ENCODE peak calls at places on chromosomes 13 and 19, in four cellular contexts. T, O, H and X are unnamed samples. For H3K9me3, the result is how much of the 10 kb centered on the place peaks cover.

GRCh38 chr13:106357198-106357597 is 178.3 kb downstream of the EFNB2 start:
- DNase-seq in O (no peak), T (no peak), H (no peak), X (no peak)

GRCh38 chr13:44148159-44148929 is 225.3 kb upstream of the SERP2 start:
- DNase-seq in O (no peak), H (no peak), T (no peak), X (no peak)

GRCh38 chr19:8074501-8074900 is 21.9 kb downstream of the CCL25 start:
- DNase-seq in T (no peak), O (no peak), H (no peak), X (no peak)

GRCh38 chr19:45994456-45994988 is 745 bp upstream of the CCDC61 start:
- DNase-seq in H (no peak), T (no peak), O (no peak), X (no peak)

GRCh38 chr13:31733066-31733465 is 6.3 kb upstream of the RXFP2 start:
- DNase-seq in O (no peak), H (no peak), T (no peak), X (no peak)

GRCh38 chr13:79328510-79328909 is 77.5 kb downstream of the RBM26 start:
- DNase-seq in O (no peak), H (no peak), T (no peak), X (no peak)

GRCh38 chr13:46846736-46847135 is 49.8 kb upstream of the ESD start:
- DNase-seq in H (no peak), T (no peak), O (no peak), X (no peak)

GRCh38 chr13:84418041-84418440 is 535.8 kb upstream of the SLITRK1 start:
- DNase-seq in O (no peak), H (no peak), T (no peak), X (no peak)

GRCh38 chr19:14000691-14001365 is 5.3 kb downstream of the RFX1 start:
- DNase-seq in O (peak), H (no peak), T (no peak), X (no peak)

GRCh38 chr19:19399733-19400438 is 5.6 kb upstream of the GATAD2A start:
- DNase-seq in H (no peak), T (no peak), O (no peak), X (no peak)

GRCh38 chr13:73717632-73718031 is 416.6 kb downstream of the KLF12 start:
- DNase-seq in T (no peak), O (no peak), H (no peak), X (no peak)

GRCh38 chr19:10045371-10045770 is 32.1 kb downstream of the RDH8 start:
- DNase-seq in H (no peak), T (no peak), O (no peak), X (no peak)

GRCh38 chr13:75226092-75226491 is 255.9 kb downstream of the TBC1D4 start:
- DNase-seq in O (no peak), H (no peak), T (no peak), X (no peak)

GRCh38 chr19:879711-880438 is 13.1 kb downstream of the MED16 start:
- DNase-seq in O (no peak), H (no peak), T (no peak), X (no peak)

GRCh38 chr19:10010247-10010691 is at the start of gene COL5A3:
- DNase-seq in H (peak), O (no peak), T (peak), X (no peak)

GRCh38 chr19:1592023-1592754 is 476 bp downstream of the MBD3 start:
- DNase-seq in T (peak), H (peak), O (peak), X (peak)

GRCh38 chr13:87084192-87084591 is 587.0 kb upstream of the SLITRK5 start:
- DNase-seq in H (no peak), O (no peak), T (no peak), X (no peak)

GRCh38 chr13:45751882-45752281 is 49.8 kb downstream of the CBY2 start:
- DNase-seq in T (no peak), O (no peak), H (no peak), X (no peak)

GRCh38 chr19:38111898-38112297 is 112.1 kb downstream of the DPF1 start:
- DNase-seq in O (no peak), H (no peak), T (no peak), X (no peak)

GRCh38 chr19:1254081-1254527 is 5.7 kb downstream of the MIDN start:
- DNase-seq in H (peak), T (no peak), O (no peak), X (no peak)

GRCh38 chr19:18723871-18724377 is 40.4 kb downstream of the CRTC1 start:
- DNase-seq in H (no peak), T (no peak), O (no peak), X (no peak)

GRCh38 chr13:99470027-99470426 is 31.2 kb upstream of the TM9SF2 start:
- DNase-seq in H (no peak), O (no peak), T (no peak), X (no peak)

GRCh38 chr19:49553451-49554271 is 25.9 kb downstream of the RCN3 start:
- DNase-seq in H (no peak), O (no peak), T (no peak), X (peak)

GRCh38 chr19:12247644-12248222 is 47.0 kb downstream of the ZNF44 start:
- DNase-seq in H (no peak), O (no peak), T (no peak), X (no peak)

GRCh38 chr19:18373892-18374629 is 11.9 kb upstream of the GDF15 start:
- DNase-seq in T (peak), O (peak), H (peak), X (no peak)

GRCh38 chr13:110907951-110908898 is 6.6 kb downstream of the ANKRD10 start:
- DNase-seq in H (no peak), T (no peak), O (no peak), X (no peak)

GRCh38 chr19:1162404-1163282 is 11.4 kb downstream of the SBNO2 start:
- DNase-seq in H (no peak), T (no peak), O (no peak), X (no peak)

GRCh38 chr13:65836066-65836465 is 1394.1 kb downstream of the PCDH9 start:
- DNase-seq in H (no peak), T (no peak), O (no peak), X (no peak)

GRCh38 chr19:36547001-36547732 is 19.1 kb upstream of the ZNF260 start:
- DNase-seq in T (no peak), O (no peak), H (no peak), X (no peak)

GRCh38 chr13:78875792-78876580 is 217.0 kb upstream of the OBI1 start:
- DNase-seq in O (no peak), T (no peak), H (no peak), X (no peak)

GRCh38 chr13:35469781-35470380 is 6.6 kb downstream of the MAB21L1 start:
- DNase-seq in O (no peak), T (no peak), H (no peak), X (no peak)

GRCh38 chr13:49877629-49878218 is 58.4 kb downstream of the SPRYD7 start:
- DNase-seq in O (no peak), H (no peak), T (no peak), X (no peak)

GRCh38 chr19:33195711-33196347 is 1.7 kb downstream of the LRP3 start:
- DNase-seq in H (no peak), O (no peak), T (no peak), X (no peak)

GRCh38 chr13:46759861-46760260 is 37.1 kb downstream of the ESD start:
- DNase-seq in T (no peak), O (no peak), H (no peak), X (no peak)

GRCh38 chr13:49791214-49791752 is 1.2 kb downstream of the KPNA3 start:
- DNase-seq in T (no peak), H (no peak), O (no peak), X (peak)

GRCh38 chr13:46586766-46587509 is 34.0 kb downstream of the LRCH1 start:
- DNase-seq in T (no peak), O (no peak), H (no peak), X (no peak)

GRCh38 chr19:41694831-41695635 is 7.0 kb upstream of the CEACAM7 start:
- DNase-seq in H (no peak), O (no peak), T (no peak), X (no peak)

GRCh38 chr19:34985249-34986022 is 14.7 kb upstream of the GRAMD1A start:
- DNase-seq in T (no peak), H (peak), O (peak), X (peak)

GRCh38 chr19:39284032-39284431 is 12.2 kb upstream of the IFNL1 start:
- DNase-seq in T (no peak), H (no peak), O (no peak), X (no peak)
- H3K9me3 ChIP-seq in T (half or more), H (under half), O (under half), X (under half)

GRCh38 chr13:51624207-51624606 is 39.9 kb downstream of the WDFY2 start:
- DNase-seq in H (no peak), T (no peak), O (no peak), X (no peak)

GRCh38 chr13:51625555-51626345 is 41.5 kb downstream of the WDFY2 start:
- DNase-seq in H (no peak), T (no peak), O (no peak), X (no peak)

GRCh38 chr13:51626749-51627148 is 42.5 kb downstream of the WDFY2 start:
- DNase-seq in T (no peak), H (no peak), O (no peak), X (no peak)

GRCh38 chr13:51623473-51623872 is 39.2 kb downstream of the WDFY2 start:
- DNase-seq in H (no peak), O (no peak), T (no peak), X (no peak)

GRCh38 chr13:51624695-51625345 is 40.6 kb downstream of the WDFY2 start:
- DNase-seq in T (no peak), O (no peak), H (no peak), X (no peak)
- H3K27ac ChIP-seq in T (no peak), O (no peak), H (no peak), X (no peak)

DNA sequence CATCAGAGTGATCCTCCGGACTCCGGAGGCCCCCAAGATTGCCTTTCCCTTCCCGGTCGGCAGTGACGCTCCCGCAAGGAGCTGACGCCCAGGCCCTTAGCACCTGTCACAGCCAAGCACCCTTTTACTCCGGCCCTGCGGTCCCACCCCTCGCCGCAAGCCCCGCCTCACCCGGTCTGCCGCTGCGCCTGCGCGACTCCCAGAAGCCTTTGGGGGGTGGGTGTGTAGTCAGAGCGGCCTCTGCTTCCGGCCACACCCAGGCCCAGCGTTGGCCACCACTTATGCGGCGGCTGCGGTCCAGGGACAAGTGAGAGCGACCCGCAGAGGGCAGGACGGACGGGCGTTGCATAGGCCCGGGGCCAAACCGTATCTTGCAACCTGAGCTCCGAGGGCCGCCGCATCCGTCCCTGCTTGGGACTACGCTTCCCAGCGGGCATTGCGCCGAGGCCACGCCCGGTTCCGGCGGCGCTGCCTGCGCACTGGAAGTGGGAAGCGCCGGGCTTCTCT is 441 bp upstream of the ZFP28 start:
- DNase-seq in T (peak), H (peak), O (peak), X (peak)
- H3K9me3 ChIP-seq in T (half or more), H (under half), O (under half), X (under half)

GRCh38 chr19:2812414-2813234 is 7.0 kb upstream of the ZNF554 start:
- DNase-seq in H (no peak), T (no peak), O (no peak), X (no peak)

GRCh38 chr19:2811735-2812413 is 7.8 kb upstream of the ZNF554 start:
- DNase-seq in T (no peak), O (no peak), H (no peak), X (no peak)

GRCh38 chr19:2814426-2814825 is 5.2 kb upstream of the ZNF554 start:
- DNase-seq in O (no peak), T (no peak), H (no peak), X (no peak)

GRCh38 chr19:2815191-2815614 is 4.5 kb upstream of the ZNF554 start:
- DNase-seq in O (no peak), T (no peak), H (no peak), X (no peak)

DNA sequence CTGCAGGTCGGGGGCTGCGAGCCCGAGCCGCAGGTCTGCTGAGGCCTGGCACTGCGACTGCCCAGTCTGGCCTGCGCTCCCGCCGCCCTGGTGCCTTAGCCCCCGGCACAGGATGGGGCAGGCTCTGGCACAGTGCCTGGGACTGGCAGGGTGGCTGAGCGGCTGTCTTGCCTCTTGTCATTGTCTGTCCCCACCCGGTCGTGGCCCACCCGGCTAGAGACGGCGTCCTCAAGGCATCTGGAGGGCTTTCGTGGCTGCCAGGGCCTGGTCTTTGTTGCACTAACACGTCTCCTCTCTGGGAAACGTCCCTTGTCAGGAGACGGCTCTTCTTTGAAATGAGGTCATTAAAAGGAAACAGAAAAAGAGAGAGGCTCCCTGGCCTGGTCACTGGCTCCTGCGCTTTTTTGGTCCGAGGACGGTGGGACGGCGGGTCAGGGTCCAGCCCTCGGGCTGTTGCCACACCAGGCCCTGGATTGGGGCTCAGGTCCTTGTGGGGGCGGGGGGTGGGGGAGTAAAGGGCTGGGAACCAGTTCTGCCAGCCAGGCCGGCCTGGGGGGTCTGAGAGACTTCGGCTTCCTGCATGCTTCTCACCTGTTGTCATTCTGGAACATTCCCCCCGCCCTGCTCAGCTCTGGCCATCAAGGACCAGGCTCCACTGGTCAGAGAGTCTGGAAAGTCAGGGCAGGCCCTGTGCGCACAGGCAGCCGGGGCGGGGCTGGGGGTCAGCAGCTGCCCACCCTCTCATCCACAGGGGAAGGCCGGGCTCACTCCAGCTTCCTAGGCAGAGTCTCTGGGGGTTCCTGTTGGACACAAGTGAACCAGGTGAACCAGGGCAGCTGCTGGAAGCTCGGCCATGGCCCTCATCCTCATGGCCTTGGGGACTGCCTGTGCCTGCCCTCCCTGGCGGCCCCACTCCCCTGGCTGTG is 6.2 kb upstream of the ZNF554 start:
- DNase-seq in H (no peak), O (no peak), T (no peak), X (no peak)
- H3K27ac ChIP-seq in H (no peak), O (no peak), T (no peak), X (no peak)

GRCh38 chr19:15895876-15896430 is 1.9 kb downstream of the CYP4F2 start:
- DNase-seq in O (no peak), T (no peak), H (no peak), X (no peak)

GRCh38 chr19:15897738-15898276 is at the start of gene CYP4F2:
- DNase-seq in T (no peak), O (no peak), H (no peak), X (no peak)

GRCh38 chr19:15894359-15894758 is 3.5 kb downstream of the CYP4F2 start:
- DNase-seq in T (no peak), H (no peak), O (no peak), X (no peak)

GRCh38 chr19:15900504-15900903 is 2.6 kb upstream of the CYP4F2 start:
- DNase-seq in H (no peak), O (no peak), T (no peak), X (no peak)

GRCh38 chr19:15897026-15897737 is 692 bp downstream of the CYP4F2 start:
- DNase-seq in T (no peak), O (no peak), H (no peak), X (no peak)
- H3K9me3 ChIP-seq in T (under half), O (under half), H (under half), X (under half)